ENCODE peak calls at places on chromosomes 4 and X, in eight cellular contexts. B, Y, D, Q, Z, R, H and E are unnamed samples. For H3K4me1, the result is how much of the 10 kb centered on the place peaks cover.

GRCh38 chr4:32475710-32476109 is 1755.5 kb downstream of the PCDH7 start:
- DNase-seq in B (no peak), Y (no peak), D (no peak), Q (no peak), Z (no peak), R (no peak), H (no peak), E (no peak)

GRCh38 chr4:175339100-175339707 is 421.0 kb downstream of the ADAM29 start:
- DNase-seq in B (no peak), Y (no peak), D (no peak), Q (no peak), Z (no peak), R (no peak), H (no peak), E (no peak)

GRCh38 chrX:13845721-13846378 is 29.0 kb upstream of the GPM6B start:
- DNase-seq in B (no peak), Y (no peak), D (no peak), Q (no peak), Z (no peak), R (no peak), H (no peak), E (no peak)

GRCh38 chr4:74543247-74543670 is 98.3 kb downstream of the AREG start:
- DNase-seq in B (no peak), Y (no peak), D (no peak), Q (no peak), Z (peak), R (peak), H (no peak), E (no peak)

GRCh38 chrX:47232197-47232802 is 509 bp upstream of the USP11 start:
- DNase-seq in B (no peak), Y (no peak), D (no peak), Q (no peak), Z (no peak), R (peak), H (no peak), E (no peak)

GRCh38 chr4:111854494-111855087 is 290.7 kb upstream of the FAM241A start:
- DNase-seq in B (no peak), Y (no peak), D (no peak), Q (no peak), Z (no peak), R (peak), H (peak), E (no peak)

GRCh38 chr4:113440366-113440765 is 321.2 kb downstream of the CAMK2D start:
- DNase-seq in B (no peak), Y (no peak), D (no peak), Q (no peak), Z (no peak), R (no peak), H (no peak), E (no peak)

GRCh38 chr4:7005571-7005970 is 37.6 kb upstream of the TADA2B start:
- DNase-seq in B (no peak), Y (no peak), D (no peak), Q (peak), Z (no peak), R (no peak), H (no peak), E (no peak)

GRCh38 chr4:70902577-70903281 is 560 bp downstream of the MOB1B start:
- DNase-seq in B (no peak), Y (peak), D (no peak), Q (no peak), Z (no peak), R (peak), H (peak), E (no peak)

GRCh38 chr4:5751073-5751917 is 40.3 kb downstream of the EVC start:
- DNase-seq in B (peak), Y (no peak), D (no peak), Q (no peak), Z (no peak), R (no peak), H (no peak), E (no peak)

GRCh38 chrX:40153335-40154221 is 55.8 kb upstream of the BCOR start:
- DNase-seq in B (peak), Y (no peak), D (peak), Q (peak), Z (no peak), R (peak), H (no peak), E (peak)

GRCh38 chrX:139826065-139827044 is 106.5 kb downstream of the ATP11C start:
- DNase-seq in B (no peak), Y (no peak), D (no peak), Q (no peak), Z (no peak), R (no peak), H (no peak), E (no peak)

GRCh38 chr4:136319789-136320470 is 1212.4 kb downstream of the PCDH18 start:
- DNase-seq in B (no peak), Y (no peak), D (no peak), Q (no peak), Z (no peak), R (no peak), H (no peak), E (no peak)

GRCh38 chr4:73853246-73853704 is at the start of gene PF4V1:
- DNase-seq in B (peak), Y (no peak), D (peak), Q (peak), Z (no peak), R (no peak), H (no peak), E (no peak)

GRCh38 chr4:39469429-39470077 is 10.7 kb downstream of the LIAS start:
- DNase-seq in B (no peak), Y (no peak), D (no peak), Q (no peak), Z (peak), R (peak), H (peak), E (no peak)

GRCh38 chrX:153612413-153612812 is 13.5 kb upstream of the CCNQ start:
- DNase-seq in B (no peak), Y (no peak), D (no peak), Q (no peak), Z (no peak), R (no peak), H (no peak), E (no peak)

GRCh38 chr4:1583051-1583785 is 100.9 kb downstream of the FAM53A start:
- DNase-seq in B (peak), Y (no peak), D (peak), Q (peak), Z (no peak), R (no peak), H (no peak), E (no peak)

GRCh38 chr4:178306565-178306964 is 864.3 kb upstream of the AGA start:
- DNase-seq in B (no peak), Y (no peak), D (no peak), Q (no peak), Z (no peak), R (no peak), H (no peak), E (no peak)

GRCh38 chrX:102950908-102951866 is 14.1 kb downstream of the RAB40AL start:
- DNase-seq in B (no peak), Y (no peak), D (no peak), Q (no peak), Z (peak), R (peak), H (peak), E (no peak)

GRCh38 chrX:115892787-115893671 is 277.5 kb upstream of the AGTR2 start:
- DNase-seq in B (no peak), Y (peak), D (no peak), Q (peak), Z (peak), R (no peak), H (no peak), E (no peak)

GRCh38 chr4:25330335-25330734 is 17.8 kb downstream of the ZCCHC4 start:
- DNase-seq in B (no peak), Y (no peak), D (no peak), Q (no peak), Z (no peak), R (no peak), H (no peak), E (no peak)

DNA sequence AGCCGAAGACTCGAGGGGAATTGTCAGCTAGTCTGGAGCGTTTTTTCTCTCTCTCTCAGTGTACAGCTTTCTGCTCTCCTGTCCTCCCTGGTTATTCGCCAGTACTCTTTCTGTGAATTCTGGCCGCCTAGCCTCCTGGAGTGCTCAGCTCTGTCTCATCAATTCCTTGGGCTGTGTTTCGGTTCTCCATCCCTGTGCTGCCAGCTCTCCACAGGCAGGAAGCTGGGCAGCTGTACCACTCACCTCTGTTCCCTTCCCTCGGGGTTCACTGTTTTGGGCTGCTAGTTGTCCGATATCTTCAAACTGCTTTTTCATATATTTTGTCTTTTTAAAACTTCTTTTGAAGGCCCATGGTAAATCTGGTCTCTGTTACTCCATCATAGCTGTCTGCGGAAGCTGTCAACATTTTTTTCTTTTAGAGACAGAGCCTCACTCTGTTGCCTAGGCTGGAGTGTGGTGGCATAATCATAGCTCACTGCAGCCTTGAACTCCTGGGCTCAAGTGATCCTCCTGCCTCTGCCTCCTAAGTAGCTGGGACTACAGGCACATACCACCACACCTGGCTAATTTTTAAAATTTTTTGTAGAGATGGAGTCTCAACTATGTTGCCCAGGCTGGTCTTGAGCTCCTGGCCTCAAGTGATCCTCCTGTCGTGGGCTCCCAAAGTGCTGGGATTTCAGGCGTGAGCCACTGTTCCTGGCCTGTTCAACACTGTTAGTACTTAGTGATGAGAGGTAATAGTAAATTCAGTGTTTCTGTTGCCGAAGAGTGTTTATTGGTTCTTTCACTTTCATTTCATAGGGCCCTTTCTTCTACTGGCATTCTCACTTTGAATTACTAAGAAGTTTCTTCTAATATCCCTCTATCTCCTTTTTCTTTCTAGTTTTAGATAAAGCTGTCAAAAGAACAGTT is 18.6 kb downstream of the ZCCHC4 start:
- DNase-seq in B (no peak), Y (no peak), D (no peak), Q (no peak), Z (peak), R (no peak), H (no peak), E (no peak)
- H3K27ac ChIP-seq in B (peak), Y (peak), D (peak), Q (no peak), Z (peak), R (no peak), H (no peak), E (no peak)

GRCh38 chr4:123997116-123997515 is 600.5 kb downstream of the SPRY1 start:
- DNase-seq in B (no peak), Y (no peak), D (no peak), Q (no peak), Z (no peak), R (no peak), H (peak), E (no peak)

GRCh38 chr4:123995939-123996338 is 599.3 kb downstream of the SPRY1 start:
- DNase-seq in B (no peak), Y (no peak), D (no peak), Q (no peak), Z (no peak), R (no peak), H (no peak), E (no peak)

GRCh38 chr4:124000233-124000632 is 603.6 kb downstream of the SPRY1 start:
- DNase-seq in B (no peak), Y (no peak), D (no peak), Q (no peak), Z (no peak), R (no peak), H (no peak), E (no peak)

GRCh38 chr4:123994917-123995316 is 598.3 kb downstream of the SPRY1 start:
- DNase-seq in B (no peak), Y (no peak), D (no peak), Q (no peak), Z (no peak), R (no peak), H (no peak), E (no peak)

GRCh38 chr4:123997736-123998449 is 601.3 kb downstream of the SPRY1 start:
- DNase-seq in B (no peak), Y (no peak), D (no peak), Q (no peak), Z (no peak), R (no peak), H (no peak), E (no peak)
- H3K4me1 ChIP-seq in B (under half), Y (under half), D (under half), Q (under half), Z (under half), R (under half), H (under half), E (under half)

GRCh38 chr4:81675785-81676427 is 204.2 kb upstream of the RASGEF1B start:
- DNase-seq in B (no peak), Y (no peak), D (no peak), Q (peak), Z (no peak), R (no peak), H (no peak), E (no peak)

GRCh38 chr4:81682492-81682891 is 210.8 kb upstream of the RASGEF1B start:
- DNase-seq in B (no peak), Y (no peak), D (no peak), Q (no peak), Z (no peak), R (no peak), H (no peak), E (no peak)

GRCh38 chr4:81676552-81676951 is 204.8 kb upstream of the RASGEF1B start:
- DNase-seq in B (no peak), Y (no peak), D (no peak), Q (no peak), Z (no peak), R (no peak), H (no peak), E (no peak)
- H3K27ac ChIP-seq in B (no peak), Y (no peak), D (no peak), Q (no peak), Z (no peak), R (no peak), H (no peak), E (no peak)

GRCh38 chr4:3371038-3371437 is 70.7 kb upstream of the HGFAC start:
- DNase-seq in B (no peak), Y (no peak), D (peak), Q (no peak), Z (no peak), R (no peak), H (no peak), E (no peak)
- H3K4me1 ChIP-seq in B (under half), Y (half or more), D (under half), Q (under half), Z (under half), R (under half), H (half or more), E (under half)

GRCh38 chr4:76803522-76803921 is 94.4 kb downstream of the SOWAHB start:
- DNase-seq in B (no peak), Y (no peak), D (no peak), Q (no peak), Z (no peak), R (no peak), H (no peak), E (no peak)
- H3K27ac ChIP-seq in B (peak), Y (no peak), D (no peak), Q (no peak), Z (no peak), R (no peak), H (peak), E (no peak)